ENCODE peak calls at places on chromosomes 13 and 19, in five cellular contexts. J is sigmoid colon, U is ovary, B is A549, P is tibial nerve. H is an unnamed sample.
A peak's percentile ranks its signal among the peaks of the same experiment; 100 is the strongest.

GRCh38 chr13:35771898-35772297 is 295.4 kb upstream of the MAB21L1 start:
- DNase-seq in J (no peak), P (no peak), U (no peak), B (no peak), H (no peak)

GRCh38 chr19:17095141-17095919 is 19.8 kb downstream of the MYO9B start:
- DNase-seq in J (peak; percentile 91), U (no peak), B (no peak), P (no peak), H (no peak)

GRCh38 chr19:460877-461609 is at the start of gene SHC2:
- DNase-seq in U (peak; percentile 71), J (peak; percentile 81), B (no peak), P (no peak), H (no peak)

GRCh38 chr13:38943231-38943630 is 47.4 kb downstream of the STOML3 start:
- DNase-seq in B (no peak), P (no peak), U (no peak), J (no peak), H (no peak)

GRCh38 chr13:29905845-29906244 is 55.4 kb upstream of the UBL3 start:
- DNase-seq in B (peak; percentile 28), P (no peak), U (no peak), J (no peak), H (no peak)

GRCh38 chr13:35210234-35210633 is 266.3 kb downstream of the MAB21L1 start:
- DNase-seq in B (no peak), P (no peak), J (no peak), U (no peak), H (no peak)

GRCh38 chr19:50206191-50206590 is 2.8 kb downstream of the MYH14 start:
- DNase-seq in B (no peak), J (no peak), P (no peak), U (no peak), H (no peak)

GRCh38 chr13:76440568-76440967 is 445.6 kb downstream of the KCTD12 start:
- DNase-seq in P (no peak), U (no peak), B (no peak), J (no peak), H (no peak)

GRCh38 chr13:106617561-106617960 is 49.6 kb upstream of the ARGLU1 start:
- DNase-seq in B (no peak), P (no peak), J (no peak), U (no peak), H (no peak)

GRCh38 chr19:58356971-58357797 is 3.9 kb upstream of the A1BG start:
- DNase-seq in U (peak; percentile 28), P (no peak), J (no peak), B (no peak), H (no peak)

DNA sequence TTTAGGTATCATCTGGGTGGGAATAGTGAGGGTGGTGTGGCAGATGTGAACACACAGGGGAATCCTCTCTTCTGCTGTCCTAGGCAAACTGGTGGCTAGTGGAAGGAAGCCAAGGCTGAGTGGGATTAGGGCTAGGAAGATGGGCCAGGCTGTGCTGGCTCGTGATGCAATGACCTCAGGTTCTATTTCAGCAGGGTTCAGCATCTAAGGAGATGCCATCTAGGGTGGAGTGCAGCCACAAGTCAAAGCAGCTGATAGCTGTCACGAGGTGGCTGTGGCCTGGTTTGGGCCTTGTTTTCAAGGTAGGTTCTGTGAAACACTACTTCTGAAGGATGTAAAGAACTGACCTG is 21.6 kb downstream of the ARL11 start:
- DNase-seq in J (no peak), U (no peak), B (no peak), P (no peak), H (no peak)
- TF ChIP-seq POLR2A in J (no peak), U (no peak), B (no peak), P (no peak), H (no peak)

GRCh38 chr13:97255515-97255999 is 33.4 kb downstream of the MBNL2 start:
- DNase-seq in U (no peak), P (no peak), J (no peak), B (peak; percentile 11), H (peak; percentile 48)

GRCh38 chr13:97257800-97258799 is 36.0 kb downstream of the MBNL2 start:
- DNase-seq in U (no peak), P (peak; percentile 61), B (peak; percentile 95), J (peak; percentile 83), H (peak; percentile 91)

GRCh38 chr13:97254809-97255208 is 32.7 kb downstream of the MBNL2 start:
- DNase-seq in U (no peak), J (no peak), B (peak; percentile 56), P (no peak), H (peak; percentile 12)

GRCh38 chr13:97257228-97257755 is 35.2 kb downstream of the MBNL2 start:
- DNase-seq in P (no peak), B (peak; percentile 23), U (no peak), J (no peak), H (no peak)

GRCh38 chr13:97256343-97256783 is 34.2 kb downstream of the MBNL2 start:
- DNase-seq in P (no peak), B (peak; percentile 90), U (no peak), J (no peak), H (peak; percentile 90)
- TF ChIP-seq POLR2A in P (no peak), B (no peak), U (no peak), J (no peak), H (peak; percentile 51)

GRCh38 chr19:37333457-37333856 is 37.4 kb upstream of the ZNF527 start:
- DNase-seq in J (no peak), P (no peak), B (no peak), U (no peak), H (no peak)

GRCh38 chr19:37334179-37335071 is 36.5 kb upstream of the ZNF527 start:
- DNase-seq in U (peak; percentile 89), P (peak; percentile 90), J (peak; percentile 96), B (no peak), H (peak; percentile 92)

GRCh38 chr19:37332839-37333238 is 38.1 kb upstream of the ZNF527 start:
- DNase-seq in J (no peak), B (no peak), P (no peak), U (no peak), H (no peak)

DNA sequence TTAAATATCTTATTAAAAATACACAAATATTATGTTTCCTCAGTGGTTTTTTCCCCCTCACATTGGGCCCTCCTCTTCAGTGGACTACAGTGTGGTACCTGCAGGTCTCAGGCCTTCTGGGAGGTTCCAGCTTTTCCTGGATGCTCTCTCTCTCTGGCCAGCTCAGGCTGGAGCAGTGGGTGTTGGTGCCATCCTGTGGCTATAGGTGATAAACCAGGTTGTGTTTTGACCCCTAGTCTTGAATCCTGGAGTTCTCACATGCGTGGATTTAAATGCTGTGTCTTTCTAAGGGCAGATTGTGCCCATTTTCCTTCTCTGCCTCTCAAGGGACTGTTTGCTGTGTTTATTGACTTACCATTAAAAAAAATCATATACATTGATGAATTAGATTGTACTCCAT is 41.2 kb upstream of the ZNF527 start:
- DNase-seq in J (no peak), B (peak; percentile 57), U (no peak), P (no peak), H (peak; percentile 8)
- TF ChIP-seq POLR2A in J (no peak), B (no peak), U (no peak), P (no peak), H (no peak)

DNA sequence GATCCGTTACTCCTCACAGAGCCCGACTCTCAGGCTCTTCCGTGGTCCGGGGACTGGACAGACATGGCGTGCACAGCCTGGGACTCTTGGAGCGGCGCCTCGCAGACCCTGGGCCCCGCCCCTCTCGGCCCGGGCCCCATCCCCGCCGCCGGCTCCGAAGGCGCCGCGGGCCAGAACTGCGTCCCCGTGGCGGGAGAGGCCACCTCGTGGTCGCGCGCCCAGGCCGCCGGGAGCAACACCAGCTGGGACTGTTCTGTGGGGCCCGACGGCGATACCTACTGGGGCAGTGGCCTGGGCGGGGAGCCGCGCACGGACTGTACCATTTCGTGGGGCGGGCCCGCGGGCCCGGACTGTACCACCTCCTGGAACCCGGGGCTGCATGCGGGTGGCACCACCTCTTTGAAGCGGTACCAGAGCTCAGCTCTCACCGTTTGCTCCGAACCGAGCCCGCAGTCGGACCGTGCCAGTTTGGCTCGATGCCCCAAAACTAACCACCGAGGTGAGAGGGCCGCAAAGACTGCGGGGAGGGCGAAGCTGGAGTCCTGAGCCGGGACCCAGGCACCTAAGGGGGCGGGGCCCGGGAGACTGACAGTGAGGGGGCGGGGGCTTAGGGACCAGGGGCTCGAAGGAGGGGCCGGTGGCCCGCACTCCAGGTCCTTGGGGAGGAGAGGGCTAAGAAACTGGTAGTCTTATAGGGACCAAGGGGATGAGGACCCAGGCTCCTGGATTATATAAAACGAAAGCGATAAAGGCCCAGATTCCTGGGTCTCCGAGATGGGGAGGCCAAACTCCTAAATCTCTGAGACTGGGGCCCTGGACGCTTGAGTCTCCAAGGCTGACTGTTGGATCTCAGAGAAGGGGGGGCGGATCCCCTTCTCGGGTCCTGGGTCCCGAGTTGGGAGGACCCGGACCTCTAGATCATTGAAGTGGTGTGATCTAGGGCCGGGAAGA is 2.0 kb downstream of the ETV2 start:
- DNase-seq in J (peak; percentile 90), P (peak; percentile 62), U (peak; percentile 87), B (peak; percentile 94), H (peak; percentile 93)
- TF ChIP-seq POLR2A in J (no peak), P (no peak), U (peak; percentile 35), B (peak; percentile 95), H (peak; percentile 84)

GRCh38 chr13:20904908-20905307 is 2.4 kb upstream of the XPO4 start:
- DNase-seq in P (no peak), U (no peak), J (no peak), B (no peak), H (no peak)

GRCh38 chr13:20903164-20903475 is 574 bp upstream of the XPO4 start:
- DNase-seq in U (no peak), J (no peak), B (no peak), P (no peak), H (no peak)

GRCh38 chr13:20901668-20902437 is 693 bp downstream of the XPO4 start:
- DNase-seq in U (no peak), P (no peak), B (peak; percentile 42), J (no peak), H (peak; percentile 74)

DNA sequence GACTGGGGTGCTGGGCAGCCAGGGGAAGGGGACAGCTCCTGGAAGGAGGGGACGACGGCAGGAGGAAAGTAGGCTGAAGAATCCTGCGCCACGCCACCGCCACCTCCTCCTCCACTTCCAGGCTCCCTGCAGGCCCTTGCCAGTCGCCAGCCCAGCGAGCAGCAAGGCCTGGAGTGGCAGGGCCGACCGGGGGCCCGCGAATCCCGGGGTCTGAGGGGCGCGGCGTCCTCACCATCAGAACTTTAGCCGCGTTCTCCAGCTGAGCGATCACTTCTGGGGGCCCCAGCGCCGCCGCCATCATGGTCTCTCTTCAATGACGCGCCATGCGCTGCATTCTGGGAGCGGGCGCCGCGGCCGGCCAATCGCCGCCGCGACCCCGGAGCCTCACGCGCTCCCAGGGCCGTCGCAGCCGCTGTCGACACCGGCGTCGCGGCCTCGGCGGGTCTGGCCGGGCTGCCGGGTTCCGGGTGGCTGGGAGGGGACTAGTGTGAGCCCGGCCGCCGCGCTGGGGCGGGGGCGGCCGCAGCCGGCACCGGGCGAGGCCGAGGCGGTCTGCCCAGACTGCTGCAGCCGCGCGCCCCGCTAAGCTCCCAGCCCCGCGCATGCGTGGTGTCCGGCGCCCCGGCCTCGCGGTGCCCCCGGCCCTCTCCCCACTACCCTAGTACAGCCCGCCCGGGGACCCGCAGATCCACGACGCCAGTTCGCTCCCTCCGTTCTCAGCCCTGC is at the start of gene XPO4:
- DNase-seq in J (peak; percentile 87), U (peak; percentile 80), B (peak; percentile 68), P (peak; percentile 48), H (peak; percentile 91)
- TF ChIP-seq POLR2A in J (peak; percentile 23), U (no peak), B (peak; percentile 37), P (peak; percentile 21), H (peak; percentile 88)

GRCh38 chr19:45767881-45768643 is 990 bp downstream of the SIX5 start:
- DNase-seq in J (peak; percentile 91), U (peak; percentile 83), P (peak; percentile 53), B (peak; percentile 89), H (peak; percentile 70)
- TF ChIP-seq POLR2A in J (peak; percentile 24), U (peak; percentile 20), P (no peak), B (peak; percentile 46), H (no peak)

GRCh38 chr19:3360494-3361383 is 5.6 kb upstream of the NFIC start:
- DNase-seq in J (peak; percentile 94), P (no peak), U (peak; percentile 82), B (no peak), H (peak; percentile 66)
- TF ChIP-seq POLR2A in J (peak; percentile 80), P (peak; percentile 4), U (peak; percentile 70), B (no peak), H (no peak)

H was measured in erythroblast.